ENCODE peak calls at places on chromosomes 3 and 15, in four cellular contexts. M, Q, H and F are unnamed samples.

GRCh38 chr15:59550961-59551360 is 60.6 kb upstream of the GCNT3 start:
- DNase-seq in M (no peak), Q (no peak), H (no peak), F (no peak)

GRCh38 chr3:43632269-43632733 is 10.5 kb upstream of the ANO10 start:
- DNase-seq in M (peak), Q (no peak), H (no peak), F (no peak)

GRCh38 chr3:69738859-69739203 is 433 bp upstream of the MITF start:
- DNase-seq in M (no peak), Q (no peak), H (no peak), F (no peak)

GRCh38 chr3:14019459-14019858 is 105.2 kb downstream of the CHCHD4 start:
- DNase-seq in M (peak), Q (no peak), H (no peak), F (no peak)

GRCh38 chr15:84749111-84749991 is 959 bp downstream of the ZNF592 start:
- DNase-seq in M (no peak), Q (no peak), H (peak), F (no peak)

GRCh38 chr3:632571-633170 is 436.1 kb downstream of the CHL1 start:
- DNase-seq in M (peak), Q (no peak), H (peak), F (peak)

GRCh38 chr15:64044315-64045105 is 1.8 kb downstream of the DAPK2 start:
- DNase-seq in M (no peak), Q (no peak), H (no peak), F (peak)

GRCh38 chr3:42871592-42872196 is 4.0 kb downstream of the CYP8B1 start:
- DNase-seq in M (no peak), Q (no peak), H (no peak), F (no peak)

GRCh38 chr3:45608885-45609284 is 14.3 kb downstream of the LIMD1 start:
- DNase-seq in M (peak), Q (no peak), H (no peak), F (no peak)

GRCh38 chr15:47717036-47717611 is at the start of gene SEMA6D:
- DNase-seq in M (peak), Q (peak), H (peak), F (peak)

GRCh38 chr3:24373198-24373959 is 121.3 kb downstream of the THRB start:
- DNase-seq in M (no peak), Q (no peak), H (no peak), F (no peak)

GRCh38 chr3:190131329-190131728 is 10.6 kb upstream of the P3H2 start:
- DNase-seq in M (peak), Q (no peak), H (no peak), F (no peak)

GRCh38 chr3:49967307-49967706 is 27.4 kb downstream of the RBM6 start:
- DNase-seq in M (peak), Q (no peak), H (no peak), F (no peak)

GRCh38 chr3:37324752-37325407 is 150.5 kb upstream of the LRRFIP2 start:
- DNase-seq in M (peak), Q (peak), H (no peak), F (no peak)

GRCh38 chr3:71429610-71429988 is 153.9 kb downstream of the FOXP1 start:
- DNase-seq in M (no peak), Q (no peak), H (no peak), F (no peak)

GRCh38 chr15:77179541-77179998 is 108.7 kb upstream of the TSPAN3 start:
- DNase-seq in M (no peak), Q (no peak), H (no peak), F (peak)

GRCh38 chr15:96058103-96058851 is 272.2 kb upstream of the NR2F2 start:
- DNase-seq in M (no peak), Q (no peak), H (no peak), F (peak)

GRCh38 chr3:152071924-152072323 is 196.8 kb upstream of the MBNL1 start:
- DNase-seq in M (peak), Q (no peak), H (no peak), F (peak)

GRCh38 chr15:57251308-57251707 is 125.0 kb upstream of the CGNL1 start:
- DNase-seq in M (peak), Q (no peak), H (no peak), F (no peak)

GRCh38 chr3:70011582-70011981 is 12.0 kb downstream of the SAMMSON start:
- DNase-seq in M (no peak), Q (no peak), H (no peak), F (no peak)

GRCh38 chr3:27073903-27074302 is 295.3 kb downstream of the NEK10 start:
- DNase-seq in M (no peak), Q (no peak), H (no peak), F (no peak)

GRCh38 chr3:124885466-124886167 is 1.5 kb downstream of the ITGB5 start:
- DNase-seq in M (no peak), Q (no peak), H (peak), F (no peak)

GRCh38 chr15:101522091-101522490 is 32.6 kb upstream of the PCSK6 start:
- DNase-seq in M (no peak), Q (no peak), H (no peak), F (no peak)

GRCh38 chr15:52383100-52383588 is 87.5 kb upstream of the MYO5C start:
- DNase-seq in M (peak), Q (no peak), H (no peak), F (peak)

GRCh38 chr3:100420885-100421284 is 19.5 kb downstream of the LNP1 start:
- DNase-seq in M (no peak), Q (no peak), H (no peak), F (no peak)

GRCh38 chr3:69770976-69771634 is 31.8 kb downstream of the MITF start:
- DNase-seq in M (peak), Q (no peak), H (no peak), F (no peak)

GRCh38 chr3:69197455-69197854 is 75.1 kb upstream of the LMOD3 start:
- DNase-seq in M (no peak), Q (no peak), H (no peak), F (no peak)

GRCh38 chr3:50165388-50166308 is 10.5 kb downstream of the SEMA3F start:
- DNase-seq in M (peak), Q (peak), H (no peak), F (no peak)

GRCh38 chr3:144770813-144771400 is 799.3 kb downstream of the DIPK2A start:
- DNase-seq in M (peak), Q (no peak), H (no peak), F (no peak)

GRCh38 chr15:101045835-101046691 is 126.9 kb downstream of the LRRK1 start:
- DNase-seq in M (no peak), Q (no peak), H (no peak), F (no peak)

GRCh38 chr15:66252411-66253295 is 897 bp downstream of the MEGF11 start:
- DNase-seq in M (no peak), Q (no peak), H (peak), F (peak)

GRCh38 chr15:74240897-74241614 is 4.9 kb downstream of the CCDC33 start:
- DNase-seq in M (no peak), Q (no peak), H (no peak), F (no peak)

GRCh38 chr3:39112113-39112512 is 4.6 kb downstream of the TTC21A start:
- DNase-seq in M (no peak), Q (no peak), H (no peak), F (no peak)

GRCh38 chr3:39109086-39109485 is 1.6 kb downstream of the TTC21A start:
- DNase-seq in M (no peak), Q (no peak), H (no peak), F (no peak)

GRCh38 chr3:39108309-39108708 is 829 bp downstream of the TTC21A start:
- DNase-seq in M (no peak), Q (no peak), H (no peak), F (peak)

GRCh38 chr3:39107874-39108308 is 411 bp downstream of the TTC21A start:
- DNase-seq in M (peak), Q (no peak), H (no peak), F (no peak)

GRCh38 chr3:39110041-39110639 is 2.7 kb downstream of the TTC21A start:
- DNase-seq in M (no peak), Q (no peak), H (no peak), F (no peak)
- TF ChIP-seq CTCF in M (no peak), Q (no peak), H (no peak), F (no peak)

DNA sequence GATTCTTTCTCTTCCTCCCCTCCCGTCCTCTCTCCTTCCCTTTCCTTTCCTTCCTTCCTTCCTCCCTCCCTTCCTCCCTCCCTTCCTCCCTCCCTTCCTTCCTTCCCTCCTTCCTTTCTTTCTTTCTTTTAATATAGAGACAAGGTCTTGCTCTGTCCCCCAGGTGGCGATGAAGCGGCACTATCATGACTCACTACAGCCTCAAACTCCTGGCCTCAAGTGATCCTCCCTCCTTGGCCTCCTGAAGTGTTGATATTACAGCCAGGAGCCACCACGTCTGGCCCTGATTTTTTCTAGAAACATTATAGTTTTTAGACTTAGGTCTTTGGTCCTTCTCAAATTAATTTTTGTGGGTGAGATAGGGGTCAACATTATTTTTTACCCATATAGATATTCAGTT is 15.5 kb downstream of the GRM2 start:
- DNase-seq in M (no peak), Q (no peak), H (no peak), F (no peak)
- TF ChIP-seq CTCF in M (no peak), Q (no peak), H (no peak), F (no peak)

GRCh38 chr3:9890249-9891071 is at the start of gene JAGN1:
- DNase-seq in M (peak), Q (peak), H (peak), F (peak)
- TF ChIP-seq CTCF in M (no peak), Q (no peak), H (no peak), F (peak)

GRCh38 chr15:60590935-60591490 is 112.1 kb upstream of the ICE2 start:
- DNase-seq in M (peak), Q (no peak), H (peak), F (peak)
- TF ChIP-seq CTCF in M (peak), Q (no peak), H (no peak), F (no peak)

DNA sequence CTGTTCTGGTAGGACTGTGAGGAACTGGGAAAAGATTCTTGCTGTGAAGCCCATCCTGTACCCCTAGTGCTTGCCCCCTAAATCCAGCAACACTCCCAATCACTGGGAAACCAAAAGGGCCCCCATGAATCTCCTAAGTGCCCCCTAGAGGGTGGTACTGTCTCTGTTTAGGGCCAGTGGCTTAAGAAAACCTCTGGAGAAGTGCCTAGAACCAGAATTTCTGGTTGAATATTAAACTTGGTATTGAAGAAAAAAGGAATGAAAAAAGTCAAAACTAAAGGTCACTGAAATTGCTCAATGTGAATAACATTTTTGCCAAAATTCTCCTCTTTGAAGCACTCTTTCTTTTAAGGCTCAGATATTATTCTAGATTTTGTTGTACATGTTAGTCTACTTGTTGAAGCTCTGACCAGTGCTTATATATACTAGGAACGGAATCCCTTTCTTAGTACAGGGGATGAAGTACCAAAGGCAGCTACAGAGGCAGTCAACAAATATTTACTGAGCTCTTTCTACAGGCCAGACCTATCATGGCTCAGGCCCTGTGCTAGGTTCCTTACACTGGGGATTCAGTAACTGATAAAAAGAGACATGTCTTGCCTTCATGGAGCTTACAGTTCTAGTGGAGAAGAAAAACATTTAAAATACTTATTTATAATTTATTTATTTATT is 138.8 kb downstream of the MYLK start:
- DNase-seq in M (no peak), Q (no peak), H (no peak), F (no peak)
- TF ChIP-seq CTCF in M (no peak), Q (peak), H (no peak), F (no peak)

GRCh38 chr3:48697952-48698351 is 12.2 kb upstream of the NCKIPSD start:
- DNase-seq in M (no peak), Q (no peak), H (no peak), F (no peak)
- TF ChIP-seq CTCF in M (peak), Q (no peak), H (no peak), F (no peak)

GRCh38 chr15:49901867-49902775 is 216.9 kb downstream of the ATP8B4 start:
- DNase-seq in M (peak), Q (no peak), H (no peak), F (no peak)
- TF ChIP-seq CTCF in M (peak), Q (peak), H (no peak), F (no peak)

DNA sequence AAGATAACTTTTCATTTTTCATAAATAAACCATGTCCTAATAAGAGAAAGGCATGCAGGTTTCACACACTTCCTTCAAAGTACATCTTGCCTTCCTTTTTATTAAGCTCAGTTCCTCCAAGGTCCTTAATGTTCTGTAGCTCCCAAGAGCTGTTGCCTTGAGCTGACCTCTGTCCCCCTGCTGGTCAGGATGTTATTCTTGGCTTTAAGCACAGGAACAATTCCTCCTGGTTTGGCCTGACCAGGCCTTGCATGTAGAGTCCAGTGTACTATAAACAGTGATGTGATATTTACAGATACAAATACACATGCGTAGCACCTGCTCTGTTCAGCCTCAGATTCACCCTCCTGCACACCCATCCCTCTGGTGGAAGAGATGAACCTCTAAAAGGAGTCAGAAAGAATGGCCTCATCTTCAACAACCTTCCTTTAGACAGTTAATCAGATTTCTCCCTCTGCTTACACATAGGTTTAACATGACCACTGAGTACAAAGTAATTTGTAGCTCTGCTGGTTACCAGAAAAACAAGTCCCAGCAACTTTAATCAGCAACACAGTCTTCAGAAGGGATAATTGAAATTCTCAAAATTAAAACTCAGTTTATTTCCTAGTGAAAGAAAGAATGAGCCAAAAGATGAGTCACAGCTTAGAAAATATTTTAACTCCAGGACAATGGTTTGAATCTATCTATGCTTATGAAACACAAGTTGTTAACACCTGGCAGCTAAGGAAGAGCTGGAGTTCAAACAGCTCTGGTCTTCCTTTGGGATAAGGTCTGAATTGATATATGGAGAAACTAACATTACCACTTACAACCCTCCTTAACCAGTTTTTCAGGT is 46.5 kb downstream of the PTPN9 start:
- DNase-seq in M (peak), Q (peak), H (peak), F (no peak)
- TF ChIP-seq CTCF in M (peak), Q (peak), H (peak), F (peak)

DNA sequence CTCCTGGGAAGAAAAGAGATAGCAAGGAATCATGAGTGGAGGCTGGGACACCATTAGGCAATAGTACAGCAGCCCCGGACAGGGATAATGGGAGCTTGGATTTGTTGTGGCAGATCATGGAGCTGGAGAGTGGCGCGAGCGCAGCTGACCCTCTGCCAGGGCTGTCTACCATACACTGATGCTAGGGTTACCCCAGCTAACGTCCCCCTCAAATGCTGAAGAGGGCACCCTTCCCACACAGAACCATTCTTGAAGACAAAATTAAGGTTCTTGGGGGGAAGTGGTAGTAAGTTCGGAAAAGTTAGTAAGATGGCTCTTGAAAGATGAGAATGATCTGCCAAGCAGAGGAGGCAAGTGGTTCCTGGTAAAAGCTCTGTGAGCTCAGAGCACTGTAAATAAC is 61.1 kb downstream of the ST3GAL6 start:
- DNase-seq in M (no peak), Q (no peak), H (no peak), F (no peak)
- TF ChIP-seq CTCF in M (peak), Q (no peak), H (no peak), F (no peak)

GRCh38 chr3:10344147-10344943 is 23.4 kb upstream of the SEC13 start:
- DNase-seq in M (peak), Q (no peak), H (peak), F (peak)
- TF ChIP-seq CTCF in M (peak), Q (peak), H (peak), F (peak)